ENCODE peak calls at places on chromosome 1, in five cellular contexts. One of them, this sample, is unnamed.

GRCh38 chr1:181459067-181459466 is 24.2 kb upstream of the CACNA1E start:
- DNase-seq in transverse colon: no peak
- DNase-seq in SK-N-SH: no peak
- DNase-seq in HL-60: no peak
- DNase-seq in adrenal gland: no peak
- DNase-seq in this sample: no peak

GRCh38 chr1:180527270-180527669 is 24.9 kb upstream of the ACBD6 start:
- DNase-seq in transverse colon: no peak
- DNase-seq in adrenal gland: peak; percentile 19
- DNase-seq in HL-60: no peak
- DNase-seq in SK-N-SH: no peak
- DNase-seq in this sample: no peak

GRCh38 chr1:14945132-14946010 is 208.2 kb upstream of the TMEM51 start:
- DNase-seq in SK-N-SH: peak; percentile 85
- DNase-seq in transverse colon: peak; percentile 50
- DNase-seq in adrenal gland: peak; percentile 75
- DNase-seq in HL-60: no peak
- DNase-seq in this sample: peak; percentile 85

GRCh38 chr1:237255071-237255470 is 213.1 kb downstream of the RYR2 start:
- DNase-seq in transverse colon: no peak
- DNase-seq in adrenal gland: no peak
- DNase-seq in SK-N-SH: no peak
- DNase-seq in HL-60: no peak
- DNase-seq in this sample: no peak

GRCh38 chr1:92577251-92577895 is 90.6 kb upstream of the GFI1 start:
- DNase-seq in adrenal gland: no peak
- DNase-seq in HL-60: no peak
- DNase-seq in SK-N-SH: no peak
- DNase-seq in transverse colon: no peak
- DNase-seq in this sample: no peak

GRCh38 chr1:49298304-49298703 is 521.6 kb upstream of the BEND5 start:
- DNase-seq in SK-N-SH: no peak
- DNase-seq in adrenal gland: peak; percentile 82
- DNase-seq in transverse colon: no peak
- DNase-seq in HL-60: no peak
- DNase-seq in this sample: no peak

GRCh38 chr1:109615879-109616278 is 3.5 kb downstream of the GNAT2 start:
- DNase-seq in transverse colon: no peak
- DNase-seq in HL-60: peak; percentile 81
- DNase-seq in adrenal gland: peak; percentile 42
- DNase-seq in SK-N-SH: no peak
- DNase-seq in this sample: no peak

GRCh38 chr1:15506831-15507230 is 17.2 kb downstream of the CASP9 start:
- DNase-seq in SK-N-SH: no peak
- DNase-seq in transverse colon: no peak
- DNase-seq in adrenal gland: no peak
- DNase-seq in HL-60: no peak
- DNase-seq in this sample: no peak

GRCh38 chr1:95084317-95085176 is 11.8 kb upstream of the ALG14 start:
- DNase-seq in adrenal gland: no peak
- DNase-seq in transverse colon: no peak
- DNase-seq in HL-60: no peak
- DNase-seq in SK-N-SH: peak; percentile 61
- DNase-seq in this sample: no peak

GRCh38 chr1:243496173-243496553 is 240.3 kb downstream of the SDCCAG8 start:
- DNase-seq in SK-N-SH: no peak
- DNase-seq in HL-60: no peak
- DNase-seq in adrenal gland: no peak
- DNase-seq in transverse colon: no peak
- DNase-seq in this sample: no peak

GRCh38 chr1:235933483-235934116 is 66.9 kb upstream of the LYST start:
- DNase-seq in HL-60: no peak
- DNase-seq in SK-N-SH: no peak
- DNase-seq in transverse colon: no peak
- DNase-seq in adrenal gland: no peak
- DNase-seq in this sample: no peak

GRCh38 chr1:110675060-110675791 is 486 bp upstream of the KCNA3 start:
- DNase-seq in transverse colon: no peak
- DNase-seq in SK-N-SH: no peak
- DNase-seq in HL-60: no peak
- DNase-seq in adrenal gland: no peak
- DNase-seq in this sample: no peak

GRCh38 chr1:224107282-224107625 is 6.7 kb upstream of the FBXO28 start:
- DNase-seq in adrenal gland: no peak
- DNase-seq in SK-N-SH: no peak
- DNase-seq in transverse colon: no peak
- DNase-seq in HL-60: no peak
- DNase-seq in this sample: no peak

GRCh38 chr1:234608026-234608719 is 1.8 kb downstream of the IRF2BP2 start:
- DNase-seq in HL-60: peak; percentile 78
- DNase-seq in transverse colon: peak; percentile 84
- DNase-seq in adrenal gland: peak; percentile 91
- DNase-seq in SK-N-SH: peak; percentile 51
- DNase-seq in this sample: no peak

GRCh38 chr1:228794173-228794572 is 58.9 kb downstream of the RHOU start:
- DNase-seq in HL-60: no peak
- DNase-seq in transverse colon: no peak
- DNase-seq in SK-N-SH: no peak
- DNase-seq in adrenal gland: no peak
- DNase-seq in this sample: no peak

GRCh38 chr1:17597651-17598050 is 58.2 kb downstream of the ARHGEF10L start:
- DNase-seq in adrenal gland: no peak
- DNase-seq in SK-N-SH: no peak
- DNase-seq in transverse colon: peak; percentile 46
- DNase-seq in HL-60: no peak
- DNase-seq in this sample: no peak

GRCh38 chr1:15994590-15995351 is 9.3 kb upstream of the SRARP start:
- DNase-seq in transverse colon: peak; percentile 63
- DNase-seq in SK-N-SH: peak; percentile 86
- DNase-seq in adrenal gland: peak; percentile 76
- DNase-seq in HL-60: no peak
- DNase-seq in this sample: no peak

GRCh38 chr1:14780271-14780670 is 181.8 kb downstream of the KAZN start:
- DNase-seq in HL-60: peak; percentile 58
- DNase-seq in SK-N-SH: no peak
- DNase-seq in transverse colon: no peak
- DNase-seq in adrenal gland: no peak
- DNase-seq in this sample: no peak

GRCh38 chr1:149936992-149937705 is 470 bp upstream of the MTMR11 start:
- DNase-seq in HL-60: no peak
- DNase-seq in SK-N-SH: no peak
- DNase-seq in adrenal gland: peak; percentile 75
- DNase-seq in transverse colon: peak; percentile 72
- DNase-seq in this sample: no peak

GRCh38 chr1:232868793-232869491 is 63.7 kb downstream of the MAP10 start:
- DNase-seq in SK-N-SH: peak; percentile 73
- DNase-seq in adrenal gland: peak; percentile 24
- DNase-seq in HL-60: no peak
- DNase-seq in transverse colon: no peak
- DNase-seq in this sample: peak; percentile 69

GRCh38 chr1:203650012-203650836 is 23.6 kb downstream of the ATP2B4 start:
- DNase-seq in transverse colon: peak; percentile 79
- DNase-seq in HL-60: no peak
- DNase-seq in SK-N-SH: peak; percentile 70
- DNase-seq in adrenal gland: peak; percentile 83
- DNase-seq in this sample: no peak

GRCh38 chr1:77341195-77341594 is 59.4 kb downstream of the AK5 start:
- DNase-seq in HL-60: no peak
- DNase-seq in SK-N-SH: no peak
- DNase-seq in adrenal gland: no peak
- DNase-seq in transverse colon: no peak
- DNase-seq in this sample: no peak

GRCh38 chr1:47934243-47934805 is 62.9 kb downstream of the TRABD2B start:
- DNase-seq in HL-60: no peak
- DNase-seq in transverse colon: peak; percentile 47
- DNase-seq in adrenal gland: peak; percentile 83
- DNase-seq in SK-N-SH: peak; percentile 43
- DNase-seq in this sample: no peak

GRCh38 chr1:197799271-197799670 is 24.0 kb upstream of the DENND1B start:
- DNase-seq in adrenal gland: no peak
- DNase-seq in SK-N-SH: no peak
- DNase-seq in transverse colon: no peak
- DNase-seq in HL-60: no peak
- DNase-seq in this sample: no peak

GRCh38 chr1:93565496-93566221 is 116.0 kb downstream of the BCAR3 start:
- DNase-seq in HL-60: no peak
- DNase-seq in SK-N-SH: no peak
- DNase-seq in adrenal gland: peak; percentile 47
- DNase-seq in transverse colon: no peak
- DNase-seq in this sample: peak; percentile 18

GRCh38 chr1:176102700-176103244 is 104.3 kb downstream of the COP1 start:
- DNase-seq in SK-N-SH: no peak
- DNase-seq in HL-60: no peak
- DNase-seq in adrenal gland: no peak
- DNase-seq in transverse colon: no peak
- DNase-seq in this sample: no peak

GRCh38 chr1:25161981-25162380 is 70.3 kb downstream of the SYF2 start:
- DNase-seq in adrenal gland: no peak
- DNase-seq in SK-N-SH: no peak
- DNase-seq in transverse colon: no peak
- DNase-seq in HL-60: no peak
- DNase-seq in this sample: no peak

GRCh38 chr1:32944180-32944579 is 20.4 kb downstream of the RNF19B start:
- DNase-seq in HL-60: no peak
- DNase-seq in adrenal gland: no peak
- DNase-seq in SK-N-SH: no peak
- DNase-seq in transverse colon: no peak
- DNase-seq in this sample: no peak

GRCh38 chr1:226645279-226645976 is 93.7 kb downstream of the ITPKB start:
- DNase-seq in transverse colon: no peak
- DNase-seq in HL-60: no peak
- DNase-seq in SK-N-SH: no peak
- DNase-seq in adrenal gland: no peak
- DNase-seq in this sample: no peak

GRCh38 chr1:226417350-226417749 is 9.5 kb upstream of the PARP1 start:
- DNase-seq in HL-60: no peak
- DNase-seq in adrenal gland: no peak
- DNase-seq in transverse colon: no peak
- DNase-seq in SK-N-SH: no peak
- DNase-seq in this sample: no peak

GRCh38 chr1:26046313-26047031 is 554 bp upstream of the SLC30A2 start:
- DNase-seq in adrenal gland: no peak
- DNase-seq in HL-60: no peak
- DNase-seq in transverse colon: no peak
- DNase-seq in SK-N-SH: peak; percentile 45
- DNase-seq in this sample: no peak

GRCh38 chr1:164155337-164155850 is 403.6 kb upstream of the PBX1 start:
- DNase-seq in transverse colon: no peak
- DNase-seq in HL-60: no peak
- DNase-seq in SK-N-SH: no peak
- DNase-seq in adrenal gland: no peak
- DNase-seq in this sample: no peak

GRCh38 chr1:160647329-160647720 is 481 bp upstream of the SLAMF1 start:
- DNase-seq in HL-60: peak; percentile 32
- DNase-seq in SK-N-SH: no peak
- DNase-seq in adrenal gland: no peak
- DNase-seq in transverse colon: no peak
- DNase-seq in this sample: no peak

GRCh38 chr1:2555634-2556276 is 416 bp upstream of the TNFRSF14 start:
- DNase-seq in HL-60: peak; percentile 82
- DNase-seq in SK-N-SH: no peak
- DNase-seq in transverse colon: peak; percentile 88
- DNase-seq in adrenal gland: peak; percentile 91
- DNase-seq in this sample: no peak

GRCh38 chr1:86169625-86170024 is 13.1 kb upstream of the COL24A1 start:
- DNase-seq in SK-N-SH: no peak
- DNase-seq in HL-60: no peak
- DNase-seq in transverse colon: no peak
- DNase-seq in adrenal gland: no peak
- DNase-seq in this sample: no peak
- TF ChIP-seq CTCF in SK-N-SH: peak; percentile 20
- TF ChIP-seq CTCF in HL-60: no peak
- TF ChIP-seq CTCF in transverse colon: no peak
- TF ChIP-seq CTCF in adrenal gland: no peak
- TF ChIP-seq CTCF in this sample: peak; percentile 52

GRCh38 chr1:67684526-67685066 is 405 bp upstream of the GADD45A start:
- DNase-seq in adrenal gland: no peak
- DNase-seq in HL-60: no peak
- DNase-seq in transverse colon: no peak
- DNase-seq in SK-N-SH: no peak
- DNase-seq in this sample: no peak
- H3K4me3 ChIP-seq in adrenal gland: no peak overlapping the region
- H3K4me3 ChIP-seq in HL-60: peak overlapping the region; percentile 22
- H3K4me3 ChIP-seq in transverse colon: peak overlapping the region; percentile 88
- H3K4me3 ChIP-seq in SK-N-SH: peak overlapping the region; percentile 41
- H3K4me3 ChIP-seq in this sample: peak overlapping the region; percentile 54

GRCh38 chr1:27366411-27367159 is at the start of gene MAP3K6:
- DNase-seq in adrenal gland: peak; percentile 89
- DNase-seq in transverse colon: peak; percentile 90
- DNase-seq in SK-N-SH: peak; percentile 90
- DNase-seq in HL-60: no peak
- DNase-seq in this sample: peak; percentile 18
- TF ChIP-seq CTCF in adrenal gland: no peak
- TF ChIP-seq CTCF in transverse colon: peak; percentile 30
- TF ChIP-seq CTCF in SK-N-SH: peak; percentile 59
- TF ChIP-seq CTCF in HL-60: no peak
- TF ChIP-seq CTCF in this sample: peak; percentile 35

GRCh38 chr1:19402031-19402430 is 83.3 kb downstream of the CAPZB start:
- DNase-seq in SK-N-SH: no peak
- DNase-seq in HL-60: no peak
- DNase-seq in adrenal gland: no peak
- DNase-seq in transverse colon: no peak
- DNase-seq in this sample: no peak
- H3K4me3 ChIP-seq in SK-N-SH: no peak overlapping the region
- H3K4me3 ChIP-seq in HL-60: no peak overlapping the region
- H3K4me3 ChIP-seq in adrenal gland: no peak overlapping the region
- H3K4me3 ChIP-seq in transverse colon: no peak overlapping the region
- H3K4me3 ChIP-seq in this sample: no peak overlapping the region

GRCh38 chr1:20829531-20829930 is 42.4 kb upstream of the HP1BP3 start:
- DNase-seq in transverse colon: no peak
- DNase-seq in SK-N-SH: no peak
- DNase-seq in HL-60: no peak
- DNase-seq in adrenal gland: no peak
- DNase-seq in this sample: no peak
- TF ChIP-seq CTCF in transverse colon: no peak
- TF ChIP-seq CTCF in SK-N-SH: no peak
- TF ChIP-seq CTCF in HL-60: no peak
- TF ChIP-seq CTCF in adrenal gland: no peak
- TF ChIP-seq CTCF in this sample: no peak

GRCh38 chr1:179021873-179022272 is 3.8 kb upstream of the FAM20B start:
- DNase-seq in adrenal gland: peak; percentile 83
- DNase-seq in transverse colon: no peak
- DNase-seq in SK-N-SH: peak; percentile 35
- DNase-seq in HL-60: no peak
- DNase-seq in this sample: no peak
- H3K4me3 ChIP-seq in adrenal gland: no peak overlapping the region
- H3K4me3 ChIP-seq in transverse colon: no peak overlapping the region
- H3K4me3 ChIP-seq in SK-N-SH: no peak overlapping the region
- H3K4me3 ChIP-seq in HL-60: no peak overlapping the region
- H3K4me3 ChIP-seq in this sample: peak overlapping the region; percentile 14